ENCODE peak calls at places on chromosomes 7 and 10, in seven cellular contexts. R, H, W, B, C, U and T are unnamed samples.

GRCh38 chr10:126397640-126398382 is 9.5 kb upstream of the ADAM12 start:
- DNase-seq in R (no peak), H (no peak), W (no peak), B (no peak), C (no peak), U (no peak), T (no peak)

GRCh38 chr10:12416396-12417090 is 67.2 kb downstream of the CAMK1D start:
- DNase-seq in R (no peak), H (no peak), W (peak), B (no peak), C (no peak), U (no peak), T (no peak)

GRCh38 chr7:147509052-147509480 is 1081.5 kb upstream of the C7orf33 start:
- DNase-seq in R (no peak), H (no peak), W (no peak), B (no peak), C (no peak), U (no peak), T (no peak)

GRCh38 chr10:61973923-61974322 is 72.4 kb downstream of the ARID5B start:
- DNase-seq in R (no peak), H (no peak), W (no peak), B (no peak), C (no peak), U (no peak), T (no peak)

GRCh38 chr10:117752103-117752502 is 209.6 kb downstream of the EMX2 start:
- DNase-seq in R (no peak), H (no peak), W (no peak), B (no peak), C (no peak), U (no peak), T (no peak)

GRCh38 chr7:116197355-116197754 is 13.0 kb upstream of the TES start:
- DNase-seq in R (no peak), H (no peak), W (no peak), B (no peak), C (no peak), U (no peak), T (no peak)

GRCh38 chr10:132497788-132498561 is 39.6 kb upstream of the INPP5A start:
- DNase-seq in R (no peak), H (peak), W (peak), B (no peak), C (no peak), U (no peak), T (no peak)

GRCh38 chr7:140333209-140333608 is 65.1 kb downstream of the SLC37A3 start:
- DNase-seq in R (no peak), H (no peak), W (no peak), B (no peak), C (no peak), U (no peak), T (peak)

GRCh38 chr7:102890292-102890970 is 22.4 kb upstream of the LRRC17 start:
- DNase-seq in R (no peak), H (no peak), W (no peak), B (no peak), C (no peak), U (no peak), T (no peak)

GRCh38 chr10:129972145-129972965 is 8.3 kb upstream of the EBF3 start:
- DNase-seq in R (no peak), H (no peak), W (no peak), B (no peak), C (no peak), U (no peak), T (peak)

GRCh38 chr7:155808551-155809331 is 3.5 kb downstream of the SHH start:
- DNase-seq in R (no peak), H (no peak), W (no peak), B (no peak), C (no peak), U (no peak), T (no peak)

GRCh38 chr10:123103944-123104343 is 31.8 kb upstream of the HMX3 start:
- DNase-seq in R (no peak), H (no peak), W (no peak), B (no peak), C (no peak), U (no peak), T (no peak)

GRCh38 chr7:158829021-158829341 is 328 bp downstream of the ESYT2 start:
- DNase-seq in R (no peak), H (peak), W (peak), B (peak), C (peak), U (no peak), T (no peak)

GRCh38 chr10:108411181-108411580 is 1246.7 kb upstream of the SORCS1 start:
- DNase-seq in R (no peak), H (no peak), W (no peak), B (no peak), C (no peak), U (no peak), T (no peak)

GRCh38 chr7:12638851-12639467 is 48.5 kb upstream of the ARL4A start:
- DNase-seq in R (no peak), H (no peak), W (no peak), B (no peak), C (no peak), U (no peak), T (no peak)

GRCh38 chr7:74023037-74023436 is 4.9 kb upstream of the ELN start:
- DNase-seq in R (no peak), H (peak), W (peak), B (no peak), C (no peak), U (no peak), T (peak)

GRCh38 chr10:19408924-19409323 is 360.3 kb downstream of the MALRD1 start:
- DNase-seq in R (no peak), H (no peak), W (no peak), B (no peak), C (no peak), U (no peak), T (no peak)

GRCh38 chr7:70417061-70417655 is 714.8 kb upstream of the GALNT17 start:
- DNase-seq in R (no peak), H (no peak), W (no peak), B (no peak), C (no peak), U (no peak), T (no peak)

GRCh38 chr10:5662708-5663579 is 3.5 kb downstream of the ASB13 start:
- DNase-seq in R (no peak), H (no peak), W (no peak), B (no peak), C (no peak), U (no peak), T (no peak)

GRCh38 chr10:131818510-131819234 is 82.1 kb upstream of the PPP2R2D start:
- DNase-seq in R (no peak), H (no peak), W (no peak), B (no peak), C (no peak), U (no peak), T (no peak)